ENCODE peak calls at places on chromosome 1, in seven cellular contexts. One of them, this sample, is unnamed.

GRCh38 chr1:69524010-69524409 is 43.7 kb upstream of the LRRC7 start:
- DNase-seq in neuronal stem cell: no peak
- DNase-seq in mesendoderm: no peak
- DNase-seq in fibroblast of lung: peak
- DNase-seq in endodermal cell: no peak
- DNase-seq in kidney: no peak
- DNase-seq in NT2/D1: no peak
- DNase-seq in this sample: no peak

GRCh38 chr1:22709891-22710687 is 550 bp upstream of the EPHB2 start:
- DNase-seq in neuronal stem cell: peak
- DNase-seq in mesendoderm: peak
- DNase-seq in fibroblast of lung: peak
- DNase-seq in endodermal cell: peak
- DNase-seq in kidney: no peak
- DNase-seq in NT2/D1: no peak
- DNase-seq in this sample: peak

GRCh38 chr1:47023268-47024137 is at the start of gene CYP4X1:
- DNase-seq in neuronal stem cell: no peak
- DNase-seq in mesendoderm: peak
- DNase-seq in fibroblast of lung: peak
- DNase-seq in endodermal cell: peak
- DNase-seq in kidney: peak
- DNase-seq in NT2/D1: peak
- DNase-seq in this sample: peak

GRCh38 chr1:78492376-78492950 is 1.7 kb downstream of the PTGFR start:
- DNase-seq in neuronal stem cell: no peak
- DNase-seq in mesendoderm: no peak
- DNase-seq in fibroblast of lung: no peak
- DNase-seq in endodermal cell: no peak
- DNase-seq in kidney: no peak
- DNase-seq in NT2/D1: no peak
- DNase-seq in this sample: no peak

GRCh38 chr1:24874056-24874455 is 56.0 kb downstream of the RUNX3 start:
- DNase-seq in neuronal stem cell: no peak
- DNase-seq in mesendoderm: no peak
- DNase-seq in fibroblast of lung: no peak
- DNase-seq in endodermal cell: no peak
- DNase-seq in kidney: no peak
- DNase-seq in NT2/D1: no peak
- DNase-seq in this sample: no peak

GRCh38 chr1:247494746-247495145 is 36.8 kb upstream of the OR2B11 start:
- DNase-seq in neuronal stem cell: no peak
- DNase-seq in mesendoderm: no peak
- DNase-seq in fibroblast of lung: no peak
- DNase-seq in endodermal cell: no peak
- DNase-seq in kidney: no peak
- DNase-seq in NT2/D1: no peak
- DNase-seq in this sample: no peak

GRCh38 chr1:109805486-109806180 is 41.9 kb upstream of the EPS8L3 start:
- DNase-seq in neuronal stem cell: no peak
- DNase-seq in mesendoderm: peak
- DNase-seq in fibroblast of lung: peak
- DNase-seq in endodermal cell: peak
- DNase-seq in kidney: no peak
- DNase-seq in NT2/D1: no peak
- DNase-seq in this sample: no peak

GRCh38 chr1:67793562-67793961 is 39.7 kb downstream of the GNG12 start:
- DNase-seq in neuronal stem cell: no peak
- DNase-seq in mesendoderm: no peak
- DNase-seq in fibroblast of lung: peak
- DNase-seq in endodermal cell: no peak
- DNase-seq in kidney: no peak
- DNase-seq in NT2/D1: no peak
- DNase-seq in this sample: no peak

GRCh38 chr1:2036287-2036686 is 13.9 kb upstream of the PRKCZ start:
- DNase-seq in neuronal stem cell: no peak
- DNase-seq in mesendoderm: no peak
- DNase-seq in fibroblast of lung: no peak
- DNase-seq in endodermal cell: no peak
- DNase-seq in kidney: no peak
- DNase-seq in NT2/D1: no peak
- DNase-seq in this sample: no peak

GRCh38 chr1:78176448-78176847 is 130.7 kb downstream of the GIPC2 start:
- DNase-seq in neuronal stem cell: no peak
- DNase-seq in mesendoderm: no peak
- DNase-seq in fibroblast of lung: peak
- DNase-seq in endodermal cell: no peak
- DNase-seq in kidney: no peak
- DNase-seq in NT2/D1: no peak
- DNase-seq in this sample: peak

GRCh38 chr1:182229907-182230522 is 161.6 kb downstream of the GLUL start:
- DNase-seq in neuronal stem cell: peak
- DNase-seq in mesendoderm: peak
- DNase-seq in fibroblast of lung: no peak
- DNase-seq in endodermal cell: no peak
- DNase-seq in kidney: no peak
- DNase-seq in NT2/D1: no peak
- DNase-seq in this sample: peak

GRCh38 chr1:23369335-23370013 is at the start of gene ZNF436:
- DNase-seq in neuronal stem cell: no peak
- DNase-seq in mesendoderm: peak
- DNase-seq in fibroblast of lung: peak
- DNase-seq in endodermal cell: no peak
- DNase-seq in kidney: peak
- DNase-seq in NT2/D1: no peak
- DNase-seq in this sample: peak

GRCh38 chr1:35122311-35122710 is 43.1 kb downstream of the ZMYM1 start:
- DNase-seq in neuronal stem cell: no peak
- DNase-seq in mesendoderm: no peak
- DNase-seq in fibroblast of lung: no peak
- DNase-seq in endodermal cell: no peak
- DNase-seq in kidney: no peak
- DNase-seq in NT2/D1: no peak
- DNase-seq in this sample: no peak

GRCh38 chr1:179709841-179710329 is 33.2 kb upstream of the FAM163A start:
- DNase-seq in neuronal stem cell: no peak
- DNase-seq in mesendoderm: no peak
- DNase-seq in fibroblast of lung: peak
- DNase-seq in endodermal cell: no peak
- DNase-seq in kidney: no peak
- DNase-seq in NT2/D1: no peak
- DNase-seq in this sample: no peak

GRCh38 chr1:37732111-37732780 is 32.7 kb downstream of the EPHA10 start:
- DNase-seq in neuronal stem cell: no peak
- DNase-seq in mesendoderm: no peak
- DNase-seq in fibroblast of lung: no peak
- DNase-seq in endodermal cell: peak
- DNase-seq in kidney: no peak
- DNase-seq in NT2/D1: no peak
- DNase-seq in this sample: no peak

GRCh38 chr1:93304716-93305138 is 41.0 kb upstream of the DR1 start:
- DNase-seq in neuronal stem cell: peak
- DNase-seq in mesendoderm: peak
- DNase-seq in fibroblast of lung: peak
- DNase-seq in endodermal cell: no peak
- DNase-seq in kidney: no peak
- DNase-seq in NT2/D1: peak
- DNase-seq in this sample: peak

GRCh38 chr1:154992721-154993571 is 440 bp upstream of the LENEP start:
- DNase-seq in neuronal stem cell: no peak
- DNase-seq in mesendoderm: peak
- DNase-seq in fibroblast of lung: peak
- DNase-seq in endodermal cell: peak
- DNase-seq in kidney: peak
- DNase-seq in NT2/D1: no peak
- DNase-seq in this sample: no peak

GRCh38 chr1:50779811-50780210 is 180.3 kb downstream of the FAF1 start:
- DNase-seq in neuronal stem cell: no peak
- DNase-seq in mesendoderm: no peak
- DNase-seq in fibroblast of lung: no peak
- DNase-seq in endodermal cell: no peak
- DNase-seq in kidney: no peak
- DNase-seq in NT2/D1: no peak
- DNase-seq in this sample: no peak

GRCh38 chr1:33762099-33762830 is 101.6 kb upstream of the HMGB4 start:
- DNase-seq in neuronal stem cell: no peak
- DNase-seq in mesendoderm: no peak
- DNase-seq in fibroblast of lung: peak
- DNase-seq in endodermal cell: peak
- DNase-seq in kidney: no peak
- DNase-seq in NT2/D1: no peak
- DNase-seq in this sample: no peak

GRCh38 chr1:152761609-152762213 is 3.9 kb downstream of the KPRP start:
- DNase-seq in neuronal stem cell: no peak
- DNase-seq in mesendoderm: no peak
- DNase-seq in fibroblast of lung: no peak
- DNase-seq in endodermal cell: no peak
- DNase-seq in kidney: no peak
- DNase-seq in NT2/D1: no peak
- DNase-seq in this sample: no peak

GRCh38 chr1:207054476-207054875 is 1.4 kb downstream of the PFKFB2 start:
- DNase-seq in neuronal stem cell: no peak
- DNase-seq in mesendoderm: no peak
- DNase-seq in fibroblast of lung: no peak
- DNase-seq in endodermal cell: no peak
- DNase-seq in kidney: no peak
- DNase-seq in NT2/D1: no peak
- DNase-seq in this sample: no peak

GRCh38 chr1:21647431-21648373 is 21.5 kb downstream of the RAP1GAP start:
- DNase-seq in neuronal stem cell: peak
- DNase-seq in mesendoderm: peak
- DNase-seq in fibroblast of lung: peak
- DNase-seq in endodermal cell: peak
- DNase-seq in kidney: no peak
- DNase-seq in NT2/D1: peak
- DNase-seq in this sample: peak

GRCh38 chr1:184559117-184559713 is 172.4 kb downstream of the C1orf21 start:
- DNase-seq in neuronal stem cell: no peak
- DNase-seq in mesendoderm: no peak
- DNase-seq in fibroblast of lung: no peak
- DNase-seq in endodermal cell: no peak
- DNase-seq in kidney: no peak
- DNase-seq in NT2/D1: no peak
- DNase-seq in this sample: no peak

GRCh38 chr1:184558691-184559090 is 171.9 kb downstream of the C1orf21 start:
- DNase-seq in neuronal stem cell: no peak
- DNase-seq in mesendoderm: no peak
- DNase-seq in fibroblast of lung: no peak
- DNase-seq in endodermal cell: no peak
- DNase-seq in kidney: no peak
- DNase-seq in NT2/D1: no peak
- DNase-seq in this sample: no peak

GRCh38 chr1:184567016-184567415 is 180.2 kb downstream of the C1orf21 start:
- DNase-seq in neuronal stem cell: no peak
- DNase-seq in mesendoderm: peak
- DNase-seq in fibroblast of lung: peak
- DNase-seq in endodermal cell: no peak
- DNase-seq in kidney: no peak
- DNase-seq in NT2/D1: no peak
- DNase-seq in this sample: no peak

GRCh38 chr1:184563308-184563707 is 176.5 kb downstream of the C1orf21 start:
- DNase-seq in neuronal stem cell: no peak
- DNase-seq in mesendoderm: no peak
- DNase-seq in fibroblast of lung: peak
- DNase-seq in endodermal cell: no peak
- DNase-seq in kidney: no peak
- DNase-seq in NT2/D1: no peak
- DNase-seq in this sample: no peak

GRCh38 chr1:184562801-184563200 is 176.0 kb downstream of the C1orf21 start:
- DNase-seq in neuronal stem cell: no peak
- DNase-seq in mesendoderm: no peak
- DNase-seq in fibroblast of lung: no peak
- DNase-seq in endodermal cell: no peak
- DNase-seq in kidney: no peak
- DNase-seq in NT2/D1: no peak
- DNase-seq in this sample: no peak
- H3K9ac ChIP-seq in neuronal stem cell: no peak
- H3K9ac ChIP-seq in mesendoderm: no peak
- H3K9ac ChIP-seq in fibroblast of lung: no peak
- H3K9ac ChIP-seq in endodermal cell: no peak
- H3K9ac ChIP-seq in kidney: no peak
- H3K9ac ChIP-seq in NT2/D1: no peak
- H3K9ac ChIP-seq in this sample: no peak

GRCh38 chr1:157105988-157106812 is 6.6 kb upstream of the ETV3L start:
- DNase-seq in neuronal stem cell: no peak
- DNase-seq in mesendoderm: no peak
- DNase-seq in fibroblast of lung: peak
- DNase-seq in endodermal cell: no peak
- DNase-seq in kidney: no peak
- DNase-seq in NT2/D1: no peak
- DNase-seq in this sample: no peak
- H3K9ac ChIP-seq in neuronal stem cell: no peak
- H3K9ac ChIP-seq in mesendoderm: no peak
- H3K9ac ChIP-seq in fibroblast of lung: peak
- H3K9ac ChIP-seq in endodermal cell: no peak
- H3K9ac ChIP-seq in kidney: no peak
- H3K9ac ChIP-seq in NT2/D1: no peak
- H3K9ac ChIP-seq in this sample: no peak

DNA sequence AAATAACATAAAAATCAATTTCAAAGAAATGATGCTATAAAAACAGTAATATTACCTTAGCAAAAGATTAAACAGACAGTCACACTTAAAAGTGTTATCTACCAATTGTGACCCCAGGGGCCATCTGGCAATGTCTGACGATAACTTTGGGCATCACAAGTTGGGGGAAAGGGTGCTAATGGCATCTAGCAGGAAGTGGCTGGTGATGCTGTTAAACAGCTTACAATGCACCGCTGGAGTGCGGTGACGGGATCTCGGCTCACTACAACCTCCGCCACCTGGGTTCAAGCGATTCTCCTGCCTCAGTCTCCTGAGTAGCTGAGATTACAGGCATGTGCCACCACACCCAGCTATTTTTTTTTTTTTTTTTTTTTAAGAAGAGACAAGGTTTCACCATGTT is 27.6 kb downstream of the NUP133 start:
- DNase-seq in neuronal stem cell: no peak
- DNase-seq in mesendoderm: peak
- DNase-seq in fibroblast of lung: no peak
- DNase-seq in endodermal cell: no peak
- DNase-seq in kidney: no peak
- DNase-seq in NT2/D1: no peak
- DNase-seq in this sample: no peak
- H3K9ac ChIP-seq in neuronal stem cell: peak
- H3K9ac ChIP-seq in mesendoderm: no peak
- H3K9ac ChIP-seq in fibroblast of lung: no peak
- H3K9ac ChIP-seq in endodermal cell: no peak
- H3K9ac ChIP-seq in kidney: no peak
- H3K9ac ChIP-seq in NT2/D1: no peak
- H3K9ac ChIP-seq in this sample: no peak

DNA sequence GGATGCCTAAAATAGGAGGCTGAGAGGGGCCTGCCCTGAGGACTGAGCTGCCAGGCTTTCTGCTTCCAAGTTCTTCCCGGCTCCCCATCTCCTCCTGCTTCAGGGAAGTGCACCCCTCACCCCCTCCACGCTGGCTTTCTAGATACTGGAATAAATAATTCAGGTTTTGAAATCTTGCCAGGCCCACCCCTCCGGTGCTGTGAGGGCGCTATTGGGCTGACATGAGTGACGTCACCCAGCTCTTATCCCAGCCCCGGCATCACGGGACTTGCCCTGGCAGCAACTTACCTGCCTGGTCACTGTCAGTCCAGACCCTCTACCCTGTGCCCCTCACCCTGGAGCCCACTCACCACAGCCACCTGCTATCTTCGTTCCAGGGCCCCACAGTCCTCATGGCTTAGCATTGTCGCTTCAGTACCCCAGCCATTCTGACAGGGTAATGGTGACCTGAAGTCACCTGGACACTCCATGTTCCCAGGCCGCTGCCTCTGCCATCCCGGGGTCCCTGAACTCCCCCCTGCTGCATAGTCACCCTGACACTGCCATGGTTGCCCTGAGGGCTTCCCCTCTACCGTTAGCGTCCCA is 819 bp upstream of the GPR3 start:
- DNase-seq in neuronal stem cell: no peak
- DNase-seq in mesendoderm: peak
- DNase-seq in fibroblast of lung: peak
- DNase-seq in endodermal cell: peak
- DNase-seq in kidney: peak
- DNase-seq in NT2/D1: no peak
- DNase-seq in this sample: peak
- H3K9ac ChIP-seq in neuronal stem cell: peak
- H3K9ac ChIP-seq in mesendoderm: peak
- H3K9ac ChIP-seq in fibroblast of lung: peak
- H3K9ac ChIP-seq in endodermal cell: no peak
- H3K9ac ChIP-seq in kidney: peak
- H3K9ac ChIP-seq in NT2/D1: peak
- H3K9ac ChIP-seq in this sample: no peak

This sample was measured in neural progenitor cell.